ENCODE peak calls at places on chromosomes 11 and 22, in four cellular contexts. C is HL-60, T is HCT116, Z is WTC11. N is an unnamed sample.

GRCh38 chr11:124086447-124086846 is 28.8 kb upstream of the VWA5A start:
- DNase-seq in T (no peak), Z (no peak), C (no peak), N (peak; percentile 22)

GRCh38 chr11:2706321-2706720 is 6.5 kb upstream of the KCNQ1OT1 start:
- DNase-seq in T (no peak), C (no peak), Z (no peak), N (no peak)

GRCh38 chr22:50620861-50621490 is 7.0 kb downstream of the ARSA start:
- DNase-seq in T (no peak), C (no peak), Z (no peak), N (no peak)

GRCh38 chr11:92153542-92153941 is 71.1 kb upstream of the FAT3 start:
- DNase-seq in Z (no peak), C (no peak), T (no peak), N (no peak)

GRCh38 chr22:47631571-47632102 is 869.2 kb downstream of the TBC1D22A start:
- DNase-seq in Z (no peak), C (no peak), T (peak; percentile 65), N (no peak)

GRCh38 chr11:78797559-78797958 is 222.9 kb upstream of the NARS2 start:
- DNase-seq in Z (no peak), C (no peak), T (no peak), N (no peak)

GRCh38 chr22:39287076-39287743 is 32.2 kb downstream of the RPL3 start:
- DNase-seq in T (no peak), Z (no peak), C (peak; percentile 36), N (no peak)

GRCh38 chr11:11454671-11455223 is 101.7 kb upstream of the CSNK2A3 start:
- DNase-seq in C (no peak), Z (no peak), T (no peak), N (no peak)

GRCh38 chr11:13061294-13061990 is 52.3 kb downstream of the RASSF10 start:
- DNase-seq in C (no peak), T (no peak), Z (no peak), N (no peak)

GRCh38 chr11:73376803-73377629 is 817 bp downstream of the RELT start:
- DNase-seq in C (peak; percentile 92), Z (no peak), T (peak; percentile 40), N (peak; percentile 48)

GRCh38 chr11:26675233-26675928 is 46.5 kb downstream of the SLC5A12 start:
- DNase-seq in C (no peak), T (no peak), Z (no peak), N (no peak)

GRCh38 chr22:37569921-37570660 is 9.8 kb downstream of the LGALS2 start:
- DNase-seq in T (no peak), Z (no peak), C (no peak), N (no peak)

GRCh38 chr11:120759046-120759445 is 247.5 kb downstream of the GRIK4 start:
- DNase-seq in Z (no peak), T (no peak), C (no peak), N (no peak)

GRCh38 chr11:1832181-1832988 is 2.4 kb upstream of the SYT8 start:
- DNase-seq in T (no peak), Z (peak; percentile 77), C (no peak), N (peak; percentile 78)

GRCh38 chr11:123690490-123690889 is 36.1 kb upstream of the SCN3B start:
- DNase-seq in T (no peak), Z (no peak), C (no peak), N (no peak)

GRCh38 chr22:49623176-49623575 is 204.5 kb downstream of the BRD1 start:
- DNase-seq in T (no peak), Z (no peak), C (no peak), N (no peak)

GRCh38 chr11:60835472-60835871 is 6.4 kb upstream of the CCDC86 start:
- DNase-seq in T (no peak), C (no peak), Z (no peak), N (no peak)

GRCh38 chr11:60836866-60837510 is 4.9 kb upstream of the CCDC86 start:
- DNase-seq in C (no peak), T (no peak), Z (no peak), N (no peak)

GRCh38 chr11:60834742-60835141 is 7.2 kb upstream of the CCDC86 start:
- DNase-seq in T (no peak), C (no peak), Z (no peak), N (no peak)

GRCh38 chr11:60840711-60841430 is 1.0 kb upstream of the CCDC86 start:
- DNase-seq in C (no peak), Z (no peak), T (no peak), N (no peak)

GRCh38 chr11:60838132-60838531 is 3.8 kb upstream of the CCDC86 start:
- DNase-seq in T (peak; percentile 10), C (no peak), Z (peak; percentile 55), N (no peak)
- TF ChIP-seq CTCF in T (peak; percentile 45), C (no peak), Z (peak; percentile 43), N (no peak)

DNA sequence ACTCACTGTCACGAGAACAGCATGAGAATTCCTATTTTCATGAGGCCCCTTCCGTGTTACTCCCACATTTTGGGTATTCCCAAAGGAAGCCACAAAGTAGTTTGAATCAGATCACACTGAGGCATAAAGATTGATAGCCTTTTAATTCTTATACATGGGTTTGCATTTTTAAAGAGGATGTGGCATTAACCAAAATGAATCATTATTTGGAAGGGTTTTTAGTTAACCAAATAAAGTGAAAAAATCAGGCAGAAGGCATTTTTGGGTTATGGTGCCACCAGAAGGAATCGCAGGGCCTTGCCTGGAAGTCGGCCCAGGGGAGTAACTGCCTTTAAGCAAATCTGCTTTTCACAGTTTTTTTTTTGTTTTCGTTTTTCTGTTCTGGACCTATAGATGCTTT is 55.4 kb downstream of the HSD17B12 start:
- DNase-seq in T (no peak), Z (no peak), C (no peak), N (no peak)
- TF ChIP-seq CTCF in T (no peak), Z (no peak), C (no peak), N (no peak)

GRCh38 chr22:24727218-24727851 is 47.2 kb downstream of the PIWIL3 start:
- DNase-seq in Z (no peak), T (peak; percentile 72), C (no peak), N (no peak)
- TF ChIP-seq CTCF in Z (no peak), T (no peak), C (no peak), N (no peak)

GRCh38 chr22:20154602-20155183 is 3.8 kb upstream of the CCDC188 start:
- DNase-seq in Z (no peak), T (no peak), C (no peak), N (peak; percentile 23)
- TF ChIP-seq CTCF in Z (no peak), T (peak; percentile 41), C (no peak), N (no peak)

GRCh38 chr11:30774451-30774850 is 188.3 kb upstream of the MPPED2 start:
- DNase-seq in Z (no peak), C (no peak), T (no peak), N (peak; percentile 34)

GRCh38 chr11:30772908-30773307 is 186.8 kb upstream of the MPPED2 start:
- DNase-seq in C (no peak), Z (no peak), T (no peak), N (no peak)

DNA sequence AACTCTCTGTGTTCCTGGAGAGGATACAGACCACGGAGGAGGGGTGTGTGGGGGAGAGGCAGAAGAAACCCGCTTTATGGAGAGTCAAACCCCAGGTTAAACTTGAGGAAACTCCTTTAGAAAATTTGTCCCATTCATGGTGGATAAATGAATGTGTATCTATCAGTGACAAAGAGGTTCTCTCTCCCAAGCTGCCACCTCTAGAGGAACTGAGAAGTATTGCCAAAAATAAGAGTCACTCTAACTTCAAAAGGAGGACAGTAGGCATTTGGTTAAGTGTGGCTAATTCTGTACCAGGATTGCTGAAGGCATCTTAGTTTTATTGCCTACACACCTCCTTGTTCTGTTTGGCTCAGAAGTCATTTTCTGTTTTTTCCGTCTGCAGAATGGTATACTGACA is 189.0 kb upstream of the MPPED2 start:
- DNase-seq in C (no peak), Z (no peak), T (no peak), N (no peak)
- TF ChIP-seq CTCF in C (no peak), Z (no peak), T (no peak), N (no peak)

GRCh38 chr11:4826425-4826824 is 5.3 kb downstream of the OR51F2 start:
- DNase-seq in C (no peak), Z (no peak), T (no peak), N (no peak)
- TF ChIP-seq CTCF in C (no peak), Z (peak; percentile 17), T (no peak), N (peak; percentile 45)